ENCODE peak calls at places on chromosomes 13 and 19, in five cellular contexts. B is EL, X is HCT116, T is NT2/D1, E is cerebellar nuclear complex. C is an unnamed sample.

GRCh38 chr19:51166846-51167490 is 24.9 kb downstream of the SIGLEC7 start:
- DNase-seq in B (no peak), T (no peak), X (no peak), E (no peak), C (no peak)

GRCh38 chr19:11378319-11379189 is 4.1 kb downstream of the SWSAP1 start:
- DNase-seq in T (no peak), X (no peak), E (no peak), B (peak), C (peak)

GRCh38 chr13:21971662-21972635 is 301.1 kb downstream of the FGF9 start:
- DNase-seq in T (no peak), X (no peak), E (no peak), B (no peak), C (no peak)

GRCh38 chr19:46373573-46374359 is 26.9 kb downstream of the PPP5C start:
- DNase-seq in B (peak), X (no peak), E (no peak), T (peak), C (no peak)

GRCh38 chr13:44719857-44720671 is 143.9 kb upstream of the TSC22D1 start:
- DNase-seq in E (no peak), X (no peak), T (no peak), B (peak), C (no peak)

GRCh38 chr19:55638864-55639359 is 1.9 kb upstream of the ZNF580 start:
- DNase-seq in E (no peak), B (peak), T (no peak), X (no peak), C (peak)

GRCh38 chr19:38712161-38712748 is 32.0 kb downstream of the CAPN12 start:
- DNase-seq in E (no peak), X (no peak), T (no peak), B (no peak), C (no peak)

GRCh38 chr13:102484329-102484728 is 82.5 kb upstream of the FGF14 start:
- DNase-seq in B (peak), T (no peak), E (no peak), X (no peak), C (no peak)

GRCh38 chr19:2579678-2580280 is 103.9 kb downstream of the GADD45B start:
- DNase-seq in X (no peak), T (no peak), B (no peak), E (no peak), C (no peak)

GRCh38 chr13:86882835-86883234 is 788.3 kb upstream of the SLITRK5 start:
- DNase-seq in T (no peak), X (no peak), B (no peak), E (no peak), C (no peak)

GRCh38 chr19:39390460-39390758 is 497 bp downstream of the PAF1 start:
- DNase-seq in X (peak), E (peak), B (no peak), T (no peak), C (no peak)

GRCh38 chr19:17737690-17738153 is 13.6 kb upstream of the FCHO1 start:
- DNase-seq in E (no peak), X (no peak), B (no peak), T (no peak), C (no peak)

GRCh38 chr19:58183822-58184215 is 958 bp downstream of the ZNF274 start:
- DNase-seq in E (no peak), T (no peak), B (no peak), X (no peak), C (no peak)

GRCh38 chr13:32195713-32196112 is 119.5 kb downstream of the ZAR1L start:
- DNase-seq in T (no peak), B (no peak), E (no peak), X (no peak), C (no peak)

GRCh38 chr19:39212377-39212742 is 8.3 kb upstream of the SYCN start:
- DNase-seq in X (peak), E (no peak), B (peak), T (peak), C (peak)

GRCh38 chr13:91165758-91166157 is 181.7 kb upstream of the MIR17HG start:
- DNase-seq in B (no peak), X (no peak), T (no peak), E (no peak), C (no peak)

GRCh38 chr19:3201911-3202310 is 16.2 kb downstream of the NCLN start:
- DNase-seq in E (no peak), B (no peak), X (no peak), T (no peak), C (no peak)

GRCh38 chr19:3580156-3580955 is 4.9 kb upstream of the GIPC3 start:
- DNase-seq in B (peak), X (no peak), E (no peak), T (no peak), C (no peak)

GRCh38 chr19:47226426-47227346 is 4.3 kb downstream of the BBC3 start:
- DNase-seq in B (peak), T (no peak), X (peak), E (no peak), C (peak)

GRCh38 chr19:1935484-1936208 is 5.3 kb upstream of the CSNK1G2 start:
- DNase-seq in T (no peak), E (no peak), B (peak), X (peak), C (no peak)

GRCh38 chr19:3333020-3333583 is 33.3 kb upstream of the NFIC start:
- DNase-seq in X (no peak), T (no peak), E (no peak), B (no peak), C (no peak)

GRCh38 chr13:53250272-53250875 is 221.8 kb downstream of the OLFM4 start:
- DNase-seq in X (peak), B (peak), E (no peak), T (peak), C (peak)

GRCh38 chr13:112779856-112780604 is 90.2 kb downstream of the ATP11A start:
- DNase-seq in E (no peak), B (peak), T (no peak), X (no peak), C (no peak)

GRCh38 chr13:29446016-29446415 is 149.5 kb downstream of the SLC7A1 start:
- DNase-seq in X (no peak), B (no peak), E (no peak), T (no peak), C (no peak)

GRCh38 chr19:58586131-58586765 is 13.1 kb upstream of the MZF1 start:
- DNase-seq in B (no peak), T (no peak), X (no peak), E (no peak), C (no peak)

GRCh38 chr19:24054044-24054935 is 32.7 kb upstream of the ZNF254 start:
- DNase-seq in X (peak), T (no peak), B (peak), E (no peak), C (no peak)

GRCh38 chr13:77477299-77477848 is 58.1 kb upstream of the SCEL start:
- DNase-seq in B (no peak), T (no peak), X (no peak), E (no peak), C (no peak)

GRCh38 chr13:45537506-45537905 is 72.8 kb downstream of the COG3 start:
- DNase-seq in T (no peak), B (no peak), X (no peak), E (no peak), C (no peak)

GRCh38 chr19:33740811-33741396 is 55.8 kb upstream of the KCTD15 start:
- DNase-seq in E (no peak), T (peak), X (no peak), B (peak), C (peak)

GRCh38 chr13:26247608-26248007 is 6.3 kb upstream of the CDK8 start:
- DNase-seq in B (no peak), X (no peak), E (no peak), T (no peak), C (no peak)

GRCh38 chr19:56076413-56076998 is 44.6 kb downstream of the ZNF787 start:
- DNase-seq in E (no peak), X (peak), B (peak), T (no peak), C (peak)

GRCh38 chr13:67101730-67102467 is 128.2 kb downstream of the PCDH9 start:
- DNase-seq in X (no peak), T (no peak), B (peak), E (no peak), C (no peak)

GRCh38 chr19:57103573-57104277 is 16.1 kb upstream of the USP29 start:
- DNase-seq in T (peak), E (no peak), B (peak), X (peak), C (no peak)

C was measured in NCI-H460.